ENCODE peak calls at places on chromosome 7, in seven cellular contexts. L, E, U, Y, D, Z and B are unnamed samples.

GRCh38 chr7:31059551-31059950 is 7.4 kb downstream of the ADCYAP1R1 start:
- DNase-seq in D (no peak), Y (no peak), L (no peak), Z (no peak), U (no peak), E (no peak), B (no peak)

GRCh38 chr7:29336851-29337627 is 142.5 kb downstream of the CHN2 start:
- DNase-seq in L (no peak), U (no peak), D (no peak), Z (no peak), E (no peak), Y (no peak), B (peak; percentile 100)

GRCh38 chr7:6359021-6359420 is 86.6 kb upstream of the CYTH3 start:
- DNase-seq in E (no peak), Z (no peak), U (no peak), L (no peak), Y (no peak), D (no peak), B (no peak)

GRCh38 chr7:105228555-105228954 is 160.2 kb downstream of the SRPK2 start:
- DNase-seq in Z (no peak), E (no peak), D (no peak), L (no peak), Y (no peak), U (no peak), B (no peak)

GRCh38 chr7:4800487-4800886 is 25.1 kb downstream of the AP5Z1 start:
- DNase-seq in U (no peak), E (no peak), Z (no peak), Y (no peak), D (no peak), L (no peak), B (no peak)

GRCh38 chr7:139589474-139589873 is 66.0 kb downstream of the CLEC2L start:
- DNase-seq in Z (no peak), L (no peak), E (no peak), U (no peak), Y (no peak), D (no peak), B (no peak)

GRCh38 chr7:93622036-93622714 is 47.7 kb upstream of the CALCR start:
- DNase-seq in E (peak; percentile 52), D (no peak), Y (peak; percentile 1), U (no peak), L (peak; percentile 31), Z (peak; percentile 3), B (peak; percentile 54)

GRCh38 chr7:39609084-39609461 is 14.3 kb upstream of the RALA start:
- DNase-seq in Y (no peak), Z (no peak), U (no peak), L (peak; percentile 56), E (no peak), D (no peak), B (no peak)

GRCh38 chr7:131618391-131618790 is 62.0 kb upstream of the PODXL start:
- DNase-seq in D (no peak), U (no peak), L (no peak), Z (no peak), Y (no peak), E (no peak), B (no peak)

GRCh38 chr7:142891490-142892082 is 6.0 kb upstream of the TRPV6 start:
- DNase-seq in L (no peak), D (no peak), E (no peak), Z (no peak), U (no peak), Y (no peak), B (no peak)

GRCh38 chr7:30510124-30511074 is 5.8 kb upstream of the GGCT start:
- DNase-seq in D (no peak), Z (peak; percentile 24), Y (peak; percentile 21), L (peak; percentile 28), U (no peak), E (no peak), B (no peak)

GRCh38 chr7:2106920-2107319 is 125.8 kb downstream of the MAD1L1 start:
- DNase-seq in Z (no peak), Y (peak; percentile 59), L (no peak), E (no peak), D (no peak), U (no peak), B (no peak)

GRCh38 chr7:99105756-99106155 is 38.2 kb downstream of the SMURF1 start:
- DNase-seq in L (no peak), Z (no peak), Y (no peak), E (no peak), D (no peak), U (no peak), B (no peak)

GRCh38 chr7:42237891-42238531 is 1.0 kb upstream of the GLI3 start:
- DNase-seq in L (peak; percentile 55), U (no peak), Z (no peak), D (no peak), E (no peak), Y (peak; percentile 59), B (no peak)

GRCh38 chr7:132402096-132402495 is 174.2 kb downstream of the PLXNA4 start:
- DNase-seq in Z (no peak), E (no peak), L (no peak), D (no peak), U (no peak), Y (no peak), B (no peak)

GRCh38 chr7:45024126-45024744 is 24.2 kb downstream of the CCM2 start:
- DNase-seq in L (no peak), U (no peak), Z (no peak), D (no peak), Y (no peak), E (no peak), B (no peak)

GRCh38 chr7:139823855-139824670 is 5.0 kb upstream of the TBXAS1 start:
- DNase-seq in E (no peak), Z (no peak), Y (no peak), L (peak; percentile 17), U (no peak), D (no peak), B (no peak)

GRCh38 chr7:130400120-130400572 is 19.9 kb downstream of the CPA1 start:
- DNase-seq in Y (no peak), L (peak; percentile 78), U (no peak), D (no peak), E (no peak), Z (no peak), B (no peak)

GRCh38 chr7:134457166-134457565 is 1.7 kb downstream of the AKR1B1 start:
- DNase-seq in Z (no peak), Y (no peak), L (no peak), D (no peak), U (no peak), E (no peak), B (no peak)

GRCh38 chr7:157613575-157614322 is 276.9 kb downstream of the DNAJB6 start:
- DNase-seq in D (no peak), U (no peak), E (no peak), L (no peak), Z (no peak), Y (no peak), B (no peak)

GRCh38 chr7:28836661-28837060 is 121.5 kb downstream of the TRIL start:
- DNase-seq in Z (no peak), Y (no peak), D (no peak), E (no peak), L (no peak), U (no peak), B (no peak)

GRCh38 chr7:51316666-51317581 is at the start of gene COBL:
- DNase-seq in L (no peak), E (peak; percentile 25), Z (no peak), D (no peak), U (no peak), Y (no peak), B (no peak)

GRCh38 chr7:91243591-91244368 is 20.5 kb upstream of the FZD1 start:
- DNase-seq in L (peak; percentile 48), U (no peak), Y (no peak), D (no peak), E (no peak), Z (no peak), B (no peak)

GRCh38 chr7:74092964-74093339 is 9.3 kb downstream of the LIMK1 start:
- DNase-seq in E (no peak), U (no peak), Y (no peak), L (peak; percentile 27), D (peak; percentile 6), Z (no peak), B (no peak)

GRCh38 chr7:17123020-17123419 is 175.4 kb upstream of the AHR start:
- DNase-seq in L (peak; percentile 74), Z (peak; percentile 56), Y (no peak), U (no peak), E (no peak), D (no peak), B (no peak)

GRCh38 chr7:150879345-150879744 is 27.0 kb downstream of the AOC1 start:
- DNase-seq in Y (no peak), L (peak; percentile 1), E (no peak), U (no peak), Z (no peak), D (no peak), B (no peak)

GRCh38 chr7:157158400-157158799 is 19.7 kb downstream of the UBE3C start:
- DNase-seq in Y (no peak), L (no peak), D (no peak), U (no peak), E (no peak), Z (no peak), B (no peak)

GRCh38 chr7:80721880-80722595 is 83.6 kb downstream of the CD36 start:
- DNase-seq in E (peak; percentile 77), Z (no peak), Y (peak; percentile 19), D (no peak), U (no peak), L (peak; percentile 62), B (no peak)